ENCODE peak calls at places on chromosomes 1 and 21, in nine cellular contexts. One of them, this sample, is unnamed.

GRCh38 chr1:193421487-193421886 is 235.1 kb upstream of the B3GALT2 start:
- DNase-seq in SK-N-DZ: no peak
- DNase-seq in stimulated activated CD4-positive, alpha-beta T cell treated with anti-CD3 and anti-CD28 coated beads, Interleukin-12 subunit alpha, Interleukin-12 subunit beta, amount 100 ng/mL, for 4 hours: no peak
- DNase-seq in NCI-H82: no peak
- DNase-seq in naive thymus-derived CD4-positive, alpha-beta T cell: no peak
- DNase-seq in GM06990: no peak
- DNase-seq in K562: no peak
- DNase-seq in NCI-H1092 treated with DMSO at 0.1 percent for 48 hours: no peak
- DNase-seq in KG1: no peak
- DNase-seq in this sample: no peak

GRCh38 chr1:169483500-169483966 is 2.2 kb downstream of the SLC19A2 start:
- DNase-seq in SK-N-DZ: peak
- DNase-seq in stimulated activated CD4-positive, alpha-beta T cell treated with anti-CD3 and anti-CD28 coated beads, Interleukin-12 subunit alpha, Interleukin-12 subunit beta, amount 100 ng/mL, for 4 hours: no peak
- DNase-seq in NCI-H82: peak
- DNase-seq in naive thymus-derived CD4-positive, alpha-beta T cell: no peak
- DNase-seq in GM06990: no peak
- DNase-seq in K562: peak
- DNase-seq in NCI-H1092 treated with DMSO at 0.1 percent for 48 hours: no peak
- DNase-seq in KG1: no peak
- DNase-seq in this sample: no peak

GRCh38 chr1:56326056-56326455 is 253.3 kb downstream of the PLPP3 start:
- DNase-seq in SK-N-DZ: no peak
- DNase-seq in stimulated activated CD4-positive, alpha-beta T cell treated with anti-CD3 and anti-CD28 coated beads, Interleukin-12 subunit alpha, Interleukin-12 subunit beta, amount 100 ng/mL, for 4 hours: no peak
- DNase-seq in NCI-H82: no peak
- DNase-seq in naive thymus-derived CD4-positive, alpha-beta T cell: no peak
- DNase-seq in GM06990: no peak
- DNase-seq in K562: no peak
- DNase-seq in NCI-H1092 treated with DMSO at 0.1 percent for 48 hours: no peak
- DNase-seq in KG1: no peak
- DNase-seq in this sample: no peak

GRCh38 chr1:198497326-198498220 is 42.9 kb downstream of the ATP6V1G3 start:
- DNase-seq in SK-N-DZ: no peak
- DNase-seq in stimulated activated CD4-positive, alpha-beta T cell treated with anti-CD3 and anti-CD28 coated beads, Interleukin-12 subunit alpha, Interleukin-12 subunit beta, amount 100 ng/mL, for 4 hours: no peak
- DNase-seq in NCI-H82: peak
- DNase-seq in naive thymus-derived CD4-positive, alpha-beta T cell: no peak
- DNase-seq in GM06990: no peak
- DNase-seq in K562: no peak
- DNase-seq in NCI-H1092 treated with DMSO at 0.1 percent for 48 hours: no peak
- DNase-seq in KG1: no peak
- DNase-seq in this sample: no peak

GRCh38 chr1:245810789-245811337 is 656.1 kb downstream of the KIF26B start:
- DNase-seq in SK-N-DZ: no peak
- DNase-seq in stimulated activated CD4-positive, alpha-beta T cell treated with anti-CD3 and anti-CD28 coated beads, Interleukin-12 subunit alpha, Interleukin-12 subunit beta, amount 100 ng/mL, for 4 hours: no peak
- DNase-seq in NCI-H82: no peak
- DNase-seq in naive thymus-derived CD4-positive, alpha-beta T cell: no peak
- DNase-seq in GM06990: no peak
- DNase-seq in K562: no peak
- DNase-seq in NCI-H1092 treated with DMSO at 0.1 percent for 48 hours: no peak
- DNase-seq in KG1: no peak
- DNase-seq in this sample: no peak

GRCh38 chr21:32612999-32613337 is 791 bp upstream of the CFAP298 start:
- DNase-seq in SK-N-DZ: no peak
- DNase-seq in stimulated activated CD4-positive, alpha-beta T cell treated with anti-CD3 and anti-CD28 coated beads, Interleukin-12 subunit alpha, Interleukin-12 subunit beta, amount 100 ng/mL, for 4 hours: no peak
- DNase-seq in NCI-H82: no peak
- DNase-seq in naive thymus-derived CD4-positive, alpha-beta T cell: no peak
- DNase-seq in GM06990: no peak
- DNase-seq in K562: no peak
- DNase-seq in NCI-H1092 treated with DMSO at 0.1 percent for 48 hours: no peak
- DNase-seq in KG1: no peak
- DNase-seq in this sample: no peak

GRCh38 chr1:219507432-219507831 is 105.5 kb downstream of the ZC3H11B start:
- DNase-seq in SK-N-DZ: no peak
- DNase-seq in stimulated activated CD4-positive, alpha-beta T cell treated with anti-CD3 and anti-CD28 coated beads, Interleukin-12 subunit alpha, Interleukin-12 subunit beta, amount 100 ng/mL, for 4 hours: no peak
- DNase-seq in NCI-H82: no peak
- DNase-seq in naive thymus-derived CD4-positive, alpha-beta T cell: no peak
- DNase-seq in GM06990: no peak
- DNase-seq in K562: no peak
- DNase-seq in NCI-H1092 treated with DMSO at 0.1 percent for 48 hours: no peak
- DNase-seq in KG1: no peak
- DNase-seq in this sample: no peak

GRCh38 chr1:173914366-173914871 is 2.7 kb downstream of the SERPINC1 start:
- DNase-seq in SK-N-DZ: peak
- DNase-seq in stimulated activated CD4-positive, alpha-beta T cell treated with anti-CD3 and anti-CD28 coated beads, Interleukin-12 subunit alpha, Interleukin-12 subunit beta, amount 100 ng/mL, for 4 hours: no peak
- DNase-seq in NCI-H82: peak
- DNase-seq in naive thymus-derived CD4-positive, alpha-beta T cell: no peak
- DNase-seq in GM06990: no peak
- DNase-seq in K562: peak
- DNase-seq in NCI-H1092 treated with DMSO at 0.1 percent for 48 hours: no peak
- DNase-seq in KG1: no peak
- DNase-seq in this sample: no peak

GRCh38 chr1:209224886-209225285 is 358.6 kb upstream of the CAMK1G start:
- DNase-seq in SK-N-DZ: no peak
- DNase-seq in stimulated activated CD4-positive, alpha-beta T cell treated with anti-CD3 and anti-CD28 coated beads, Interleukin-12 subunit alpha, Interleukin-12 subunit beta, amount 100 ng/mL, for 4 hours: no peak
- DNase-seq in NCI-H82: no peak
- DNase-seq in naive thymus-derived CD4-positive, alpha-beta T cell: no peak
- DNase-seq in GM06990: no peak
- DNase-seq in K562: no peak
- DNase-seq in NCI-H1092 treated with DMSO at 0.1 percent for 48 hours: no peak
- DNase-seq in KG1: no peak
- DNase-seq in this sample: no peak

GRCh38 chr1:183243190-183244065 is 57.4 kb downstream of the LAMC2 start:
- DNase-seq in SK-N-DZ: no peak
- DNase-seq in stimulated activated CD4-positive, alpha-beta T cell treated with anti-CD3 and anti-CD28 coated beads, Interleukin-12 subunit alpha, Interleukin-12 subunit beta, amount 100 ng/mL, for 4 hours: no peak
- DNase-seq in NCI-H82: no peak
- DNase-seq in naive thymus-derived CD4-positive, alpha-beta T cell: no peak
- DNase-seq in GM06990: no peak
- DNase-seq in K562: no peak
- DNase-seq in NCI-H1092 treated with DMSO at 0.1 percent for 48 hours: no peak
- DNase-seq in KG1: no peak
- DNase-seq in this sample: no peak

GRCh38 chr1:224271106-224271505 is 58.9 kb downstream of the NVL start:
- DNase-seq in SK-N-DZ: no peak
- DNase-seq in stimulated activated CD4-positive, alpha-beta T cell treated with anti-CD3 and anti-CD28 coated beads, Interleukin-12 subunit alpha, Interleukin-12 subunit beta, amount 100 ng/mL, for 4 hours: no peak
- DNase-seq in NCI-H82: no peak
- DNase-seq in naive thymus-derived CD4-positive, alpha-beta T cell: no peak
- DNase-seq in GM06990: no peak
- DNase-seq in K562: no peak
- DNase-seq in NCI-H1092 treated with DMSO at 0.1 percent for 48 hours: no peak
- DNase-seq in KG1: no peak
- DNase-seq in this sample: no peak

GRCh38 chr1:21909286-21909759 is 27.8 kb downstream of the HSPG2 start:
- DNase-seq in SK-N-DZ: no peak
- DNase-seq in stimulated activated CD4-positive, alpha-beta T cell treated with anti-CD3 and anti-CD28 coated beads, Interleukin-12 subunit alpha, Interleukin-12 subunit beta, amount 100 ng/mL, for 4 hours: no peak
- DNase-seq in NCI-H82: no peak
- DNase-seq in naive thymus-derived CD4-positive, alpha-beta T cell: no peak
- DNase-seq in GM06990: no peak
- DNase-seq in K562: no peak
- DNase-seq in NCI-H1092 treated with DMSO at 0.1 percent for 48 hours: no peak
- DNase-seq in KG1: no peak
- DNase-seq in this sample: no peak

GRCh38 chr1:247385283-247385682 is 30.7 kb upstream of the NLRP3 start:
- DNase-seq in SK-N-DZ: no peak
- DNase-seq in stimulated activated CD4-positive, alpha-beta T cell treated with anti-CD3 and anti-CD28 coated beads, Interleukin-12 subunit alpha, Interleukin-12 subunit beta, amount 100 ng/mL, for 4 hours: no peak
- DNase-seq in NCI-H82: no peak
- DNase-seq in naive thymus-derived CD4-positive, alpha-beta T cell: no peak
- DNase-seq in GM06990: no peak
- DNase-seq in K562: no peak
- DNase-seq in NCI-H1092 treated with DMSO at 0.1 percent for 48 hours: no peak
- DNase-seq in KG1: no peak
- DNase-seq in this sample: no peak

GRCh38 chr21:38470762-38471161 is 27.5 kb downstream of the ERG start:
- DNase-seq in SK-N-DZ: no peak
- DNase-seq in stimulated activated CD4-positive, alpha-beta T cell treated with anti-CD3 and anti-CD28 coated beads, Interleukin-12 subunit alpha, Interleukin-12 subunit beta, amount 100 ng/mL, for 4 hours: no peak
- DNase-seq in NCI-H82: no peak
- DNase-seq in naive thymus-derived CD4-positive, alpha-beta T cell: no peak
- DNase-seq in GM06990: no peak
- DNase-seq in K562: no peak
- DNase-seq in NCI-H1092 treated with DMSO at 0.1 percent for 48 hours: no peak
- DNase-seq in KG1: no peak
- DNase-seq in this sample: no peak

GRCh38 chr1:63902844-63903589 is 129.2 kb downstream of the ROR1 start:
- DNase-seq in SK-N-DZ: no peak
- DNase-seq in stimulated activated CD4-positive, alpha-beta T cell treated with anti-CD3 and anti-CD28 coated beads, Interleukin-12 subunit alpha, Interleukin-12 subunit beta, amount 100 ng/mL, for 4 hours: no peak
- DNase-seq in NCI-H82: no peak
- DNase-seq in naive thymus-derived CD4-positive, alpha-beta T cell: no peak
- DNase-seq in GM06990: no peak
- DNase-seq in K562: no peak
- DNase-seq in NCI-H1092 treated with DMSO at 0.1 percent for 48 hours: no peak
- DNase-seq in KG1: no peak
- DNase-seq in this sample: no peak

GRCh38 chr1:185864889-185865288 is 130.7 kb downstream of the HMCN1 start:
- DNase-seq in SK-N-DZ: no peak
- DNase-seq in stimulated activated CD4-positive, alpha-beta T cell treated with anti-CD3 and anti-CD28 coated beads, Interleukin-12 subunit alpha, Interleukin-12 subunit beta, amount 100 ng/mL, for 4 hours: no peak
- DNase-seq in NCI-H82: no peak
- DNase-seq in naive thymus-derived CD4-positive, alpha-beta T cell: no peak
- DNase-seq in GM06990: no peak
- DNase-seq in K562: peak
- DNase-seq in NCI-H1092 treated with DMSO at 0.1 percent for 48 hours: no peak
- DNase-seq in KG1: no peak
- DNase-seq in this sample: no peak

GRCh38 chr1:48493031-48493430 is 21.0 kb upstream of the SPATA6 start:
- DNase-seq in SK-N-DZ: no peak
- DNase-seq in stimulated activated CD4-positive, alpha-beta T cell treated with anti-CD3 and anti-CD28 coated beads, Interleukin-12 subunit alpha, Interleukin-12 subunit beta, amount 100 ng/mL, for 4 hours: no peak
- DNase-seq in NCI-H82: no peak
- DNase-seq in naive thymus-derived CD4-positive, alpha-beta T cell: no peak
- DNase-seq in GM06990: no peak
- DNase-seq in K562: no peak
- DNase-seq in NCI-H1092 treated with DMSO at 0.1 percent for 48 hours: no peak
- DNase-seq in KG1: no peak
- DNase-seq in this sample: no peak

GRCh38 chr1:15678578-15678977 is 5.5 kb upstream of the PLEKHM2 start:
- DNase-seq in SK-N-DZ: no peak
- DNase-seq in stimulated activated CD4-positive, alpha-beta T cell treated with anti-CD3 and anti-CD28 coated beads, Interleukin-12 subunit alpha, Interleukin-12 subunit beta, amount 100 ng/mL, for 4 hours: no peak
- DNase-seq in NCI-H82: no peak
- DNase-seq in naive thymus-derived CD4-positive, alpha-beta T cell: no peak
- DNase-seq in GM06990: peak
- DNase-seq in K562: no peak
- DNase-seq in NCI-H1092 treated with DMSO at 0.1 percent for 48 hours: no peak
- DNase-seq in KG1: no peak
- DNase-seq in this sample: peak

This sample was measured in stimulated activated naive B cell treated with anti-CD40 and anti-IgM and Interleukin-4, amounts not matched to agents 10 μg/mL and 1 μg/mL and 100 μg/mL, for 72 hours.